ENCODE peak calls at places on chromosomes 1 and 21, in four cellular contexts. One of them, this sample, is unnamed.

GRCh38 chr21:45290948-45291612 is 3.4 kb upstream of the POFUT2 start:
- DNase-seq in dorsolateral prefrontal cortex: peak
- DNase-seq in BE2C: peak
- DNase-seq in stimulated activated CD8-positive, alpha-beta memory T cell treated with anti-CD3 and anti-CD28 coated beads, Interleukin-7, amount 100 ng/mL, for 1 hour: no peak
- DNase-seq in this sample: no peak

GRCh38 chr1:117754061-117754969 is 148.5 kb downstream of the TENT5C start:
- DNase-seq in dorsolateral prefrontal cortex: no peak
- DNase-seq in BE2C: peak
- DNase-seq in stimulated activated CD8-positive, alpha-beta memory T cell treated with anti-CD3 and anti-CD28 coated beads, Interleukin-7, amount 100 ng/mL, for 1 hour: peak
- DNase-seq in this sample: peak

GRCh38 chr1:212167098-212167497 is 118.1 kb upstream of the PPP2R5A start:
- DNase-seq in dorsolateral prefrontal cortex: no peak
- DNase-seq in BE2C: peak
- DNase-seq in stimulated activated CD8-positive, alpha-beta memory T cell treated with anti-CD3 and anti-CD28 coated beads, Interleukin-7, amount 100 ng/mL, for 1 hour: no peak
- DNase-seq in this sample: no peak

GRCh38 chr1:220755316-220755715 is 7.2 kb downstream of the MTARC2 start:
- DNase-seq in dorsolateral prefrontal cortex: no peak
- DNase-seq in BE2C: no peak
- DNase-seq in stimulated activated CD8-positive, alpha-beta memory T cell treated with anti-CD3 and anti-CD28 coated beads, Interleukin-7, amount 100 ng/mL, for 1 hour: no peak
- DNase-seq in this sample: no peak

GRCh38 chr1:31712041-31712440 is 8.2 kb upstream of the COL16A1 start:
- DNase-seq in dorsolateral prefrontal cortex: no peak
- DNase-seq in BE2C: no peak
- DNase-seq in stimulated activated CD8-positive, alpha-beta memory T cell treated with anti-CD3 and anti-CD28 coated beads, Interleukin-7, amount 100 ng/mL, for 1 hour: no peak
- DNase-seq in this sample: no peak

GRCh38 chr1:93448292-93448982 is 519 bp downstream of the FNBP1L start:
- DNase-seq in dorsolateral prefrontal cortex: no peak
- DNase-seq in BE2C: peak
- DNase-seq in stimulated activated CD8-positive, alpha-beta memory T cell treated with anti-CD3 and anti-CD28 coated beads, Interleukin-7, amount 100 ng/mL, for 1 hour: no peak
- DNase-seq in this sample: no peak

GRCh38 chr1:238621405-238621804 is 730.7 kb upstream of the ZP4 start:
- DNase-seq in dorsolateral prefrontal cortex: no peak
- DNase-seq in BE2C: no peak
- DNase-seq in stimulated activated CD8-positive, alpha-beta memory T cell treated with anti-CD3 and anti-CD28 coated beads, Interleukin-7, amount 100 ng/mL, for 1 hour: no peak
- DNase-seq in this sample: no peak

GRCh38 chr1:53601867-53602266 is 137.1 kb downstream of the GLIS1 start:
- DNase-seq in dorsolateral prefrontal cortex: no peak
- DNase-seq in BE2C: no peak
- DNase-seq in stimulated activated CD8-positive, alpha-beta memory T cell treated with anti-CD3 and anti-CD28 coated beads, Interleukin-7, amount 100 ng/mL, for 1 hour: no peak
- DNase-seq in this sample: no peak

This sample was measured in anterior cingulate cortex.